ENCODE peak calls at places on chromosomes 11 and 22, in eight cellular contexts. L, K, E, W, G, V, P and X are unnamed samples.
A peak's percentile ranks its signal among the peaks of the same experiment; 100 is the strongest.

GRCh38 chr11:105693075-105693474 is 83.2 kb downstream of the GRIA4 start:
- DNase-seq in L (no peak), K (no peak), E (no peak), W (no peak), G (no peak), V (no peak), P (no peak), X (no peak)

GRCh38 chr11:62054484-62055121 is 69.2 kb upstream of the INCENP start:
- DNase-seq in L (peak; percentile 61), K (peak; percentile 17), E (peak; percentile 78), W (no peak), G (no peak), V (no peak), P (peak; percentile 37), X (peak; percentile 42)

GRCh38 chr11:68357568-68357967 is 45.2 kb downstream of the LRP5 start:
- DNase-seq in L (no peak), K (no peak), E (no peak), W (no peak), G (no peak), V (no peak), P (no peak), X (no peak)

GRCh38 chr11:44301856-44302231 is 8.1 kb downstream of the ALX4 start:
- DNase-seq in L (peak; percentile 70), K (no peak), E (peak; percentile 29), W (no peak), G (no peak), V (no peak), P (peak; percentile 66), X (peak; percentile 44)

GRCh38 chr11:11500744-11501487 is 120.9 kb downstream of the GALNT18 start:
- DNase-seq in L (no peak), K (no peak), E (no peak), W (no peak), G (no peak), V (peak; percentile 42), P (no peak), X (no peak)

GRCh38 chr22:42299586-42300285 is 29.3 kb upstream of the TCF20 start:
- DNase-seq in L (no peak), K (no peak), E (no peak), W (no peak), G (peak; percentile 39), V (peak; percentile 88), P (no peak), X (no peak)

GRCh38 chr11:33801821-33802413 is 27.6 kb upstream of the FBXO3 start:
- DNase-seq in L (peak; percentile 5), K (peak; percentile 33), E (no peak), W (no peak), G (no peak), V (no peak), P (peak; percentile 15), X (no peak)

GRCh38 chr11:99531468-99531867 is 510.7 kb downstream of the CNTN5 start:
- DNase-seq in L (no peak), K (no peak), E (no peak), W (no peak), G (no peak), V (no peak), P (no peak), X (no peak)